ENCODE peak calls at places on chromosomes 12 and 14, in five cellular contexts. K is gastrocnemius medialis, S is lung, D is lower lobe of right lung, F is RWPE2. J is an unnamed sample.

GRCh38 chr12:27523305-27523641 is 733 bp upstream of the PPFIBP1 start:
- DNase-seq in K (no peak), S (no peak), D (no peak), F (no peak), J (no peak)

GRCh38 chr14:53020193-53020932 is 69.5 kb upstream of the FERMT2 start:
- DNase-seq in K (no peak), S (no peak), D (no peak), F (no peak), J (no peak)

GRCh38 chr12:2288001-2288400 is 235.2 kb downstream of the CACNA1C start:
- DNase-seq in K (no peak), S (no peak), D (no peak), F (no peak), J (no peak)

GRCh38 chr12:95073698-95074520 is 491 bp upstream of the NR2C1 start:
- DNase-seq in K (no peak), S (no peak), D (peak; percentile 45), F (no peak), J (no peak)

GRCh38 chr14:69346710-69347109 is 51.4 kb downstream of the ERH start:
- DNase-seq in K (no peak), S (no peak), D (no peak), F (no peak), J (no peak)

GRCh38 chr14:91112172-91112571 is 1.7 kb upstream of the DGLUCY start:
- DNase-seq in K (no peak), S (no peak), D (no peak), F (no peak), J (no peak)

GRCh38 chr14:26138764-26139445 is 458.9 kb downstream of the NOVA1 start:
- DNase-seq in K (no peak), S (no peak), D (no peak), F (no peak), J (no peak)

GRCh38 chr12:124078800-124079199 is 105.8 kb downstream of the ZNF664 start:
- DNase-seq in K (no peak), S (peak; percentile 49), D (no peak), F (no peak), J (no peak)

GRCh38 chr12:46385439-46385838 is 12.9 kb upstream of the SLC38A2 start:
- DNase-seq in K (no peak), S (no peak), D (no peak), F (no peak), J (no peak)

GRCh38 chr12:78641837-78642423 is 222.6 kb upstream of the SYT1 start:
- DNase-seq in K (no peak), S (no peak), D (no peak), F (no peak), J (no peak)

GRCh38 chr12:104761091-104761490 is 197.0 kb downstream of the SLC41A2 start:
- DNase-seq in K (no peak), S (no peak), D (no peak), F (no peak), J (no peak)

GRCh38 chr12:94553130-94553519 is 93.5 kb upstream of the CEP83 start:
- DNase-seq in K (no peak), S (no peak), D (no peak), F (peak; percentile 90), J (peak; percentile 61)

GRCh38 chr12:108647936-108648287 is 14.2 kb upstream of the SELPLG start:
- DNase-seq in K (no peak), S (no peak), D (no peak), F (no peak), J (no peak)

GRCh38 chr12:47276253-47277070 is 196.7 kb upstream of the AMIGO2 start:
- DNase-seq in K (no peak), S (peak; percentile 59), D (no peak), F (peak; percentile 64), J (no peak)

GRCh38 chr14:54108481-54109471 is 152.2 kb upstream of the BMP4 start:
- DNase-seq in K (no peak), S (no peak), D (no peak), F (no peak), J (no peak)

GRCh38 chr12:113850309-113851056 is 115.6 kb downstream of the RBM19 start:
- DNase-seq in K (peak; percentile 67), S (no peak), D (no peak), F (no peak), J (peak; percentile 74)

GRCh38 chr12:120175062-120175461 is 19.5 kb downstream of the GCN1 start:
- DNase-seq in K (no peak), S (no peak), D (no peak), F (no peak), J (no peak)

GRCh38 chr14:59897757-59898383 is 22.1 kb upstream of the LRRC9 start:
- DNase-seq in K (no peak), S (no peak), D (no peak), F (no peak), J (no peak)

GRCh38 chr12:119061208-119061796 is 80.0 kb downstream of the SRRM4 start:
- DNase-seq in K (no peak), S (peak; percentile 45), D (peak; percentile 69), F (peak; percentile 17), J (no peak)

GRCh38 chr14:36818794-36819384 is 157.2 kb downstream of the PAX9 start:
- DNase-seq in K (no peak), S (no peak), D (no peak), F (no peak), J (no peak)

GRCh38 chr12:100075598-100075997 is 67.1 kb downstream of the BLTP3B start:
- DNase-seq in K (no peak), S (no peak), D (no peak), F (no peak), J (no peak)

GRCh38 chr12:81520064-81520945 is 238.8 kb downstream of the PPFIA2 start:
- DNase-seq in K (no peak), S (no peak), D (no peak), F (no peak), J (no peak)

GRCh38 chr12:25793196-25793595 is 165.3 kb upstream of the RASSF8 start:
- DNase-seq in K (no peak), S (no peak), D (no peak), F (no peak), J (no peak)
- H3K4me1 ChIP-seq in K (no peaks in the 10 kb centered on the region), S (no peaks in the 10 kb centered on the region), D (peaks cover 7% of the 10 kb centered on the region), F (peaks cover 7% of the 10 kb centered on the region), J (no peaks in the 10 kb centered on the region)

DNA sequence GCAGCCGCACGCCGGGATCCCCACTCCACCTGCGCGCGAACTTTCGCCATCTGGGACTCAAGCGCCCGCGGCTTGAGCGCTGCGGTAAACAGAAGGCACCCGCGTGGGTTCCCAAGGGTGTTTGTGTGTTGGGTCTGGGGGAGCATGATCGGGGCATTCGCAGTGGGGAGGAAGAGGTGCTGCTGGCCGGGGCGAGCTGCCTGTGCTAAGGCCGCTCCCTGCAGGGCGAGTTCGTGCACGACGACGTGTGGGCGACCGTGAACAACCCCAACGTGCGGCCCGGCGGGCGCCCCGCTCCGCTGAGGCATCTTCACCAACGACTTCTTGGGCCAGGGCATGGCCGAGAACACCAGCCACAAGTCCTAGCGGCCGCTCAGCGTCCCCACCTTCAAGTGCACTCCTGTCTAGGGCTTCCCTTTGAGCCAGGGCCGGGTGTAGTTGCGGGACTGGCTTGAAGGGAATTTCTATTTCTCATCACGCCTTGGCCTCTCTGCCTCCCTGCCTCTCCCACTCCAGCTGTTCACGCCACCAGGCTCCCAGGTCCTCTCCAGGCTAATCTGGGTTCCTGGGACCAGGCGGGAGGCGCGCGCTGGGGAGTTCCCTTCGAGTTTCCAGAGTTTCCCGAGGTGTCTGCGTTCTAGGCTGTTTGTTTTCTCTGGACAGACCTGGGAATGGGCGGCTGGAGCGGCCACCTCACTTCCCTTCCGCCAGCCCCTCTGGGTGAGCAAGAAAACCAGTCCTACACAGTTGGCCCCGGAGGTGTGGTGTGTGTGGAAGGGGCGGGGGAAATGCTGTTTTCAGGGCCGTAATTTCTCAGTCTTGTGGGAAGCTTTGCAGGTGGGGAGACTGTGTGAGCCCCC is 417.8 kb upstream of the TMTC1 start:
- DNase-seq in K (no peak), S (no peak), D (no peak), F (no peak), J (no peak)
- H3K4me3 ChIP-seq in K (peak overlapping the region; percentile 37), S (no peak overlapping the region), D (no peak overlapping the region), F (no peak overlapping the region), J (peak overlapping the region; percentile 16)

GRCh38 chr14:105424861-105425260 is 5.2 kb downstream of the MTA1 start:
- DNase-seq in K (no peak), S (no peak), D (no peak), F (peak; percentile 63), J (no peak)
- H3K4me1 ChIP-seq in K (peaks cover 14% of the 10 kb centered on the region), S (no peaks in the 10 kb centered on the region), D (peaks cover 25% of the 10 kb centered on the region), F (peaks cover under 1% of the 10 kb centered on the region), J (peaks cover 38% of the 10 kb centered on the region)

GRCh38 chr14:56120091-56120632 is 2.0 kb downstream of the PELI2 start:
- DNase-seq in K (no peak), S (no peak), D (no peak), F (no peak), J (no peak)
- H3K4me3 ChIP-seq in K (peak overlapping the region; percentile 75), S (peak overlapping the region; percentile 34), D (peak overlapping the region; percentile 79), F (no peak overlapping the region), J (peak overlapping the region; percentile 93)

GRCh38 chr14:80146941-80147340 is 64.4 kb downstream of the DIO2 start:
- DNase-seq in K (no peak), S (no peak), D (no peak), F (no peak), J (no peak)
- H3K4me1 ChIP-seq in K (no peaks in the 10 kb centered on the region), S (no peaks in the 10 kb centered on the region), D (no peaks in the 10 kb centered on the region), F (no peaks in the 10 kb centered on the region), J (no peaks in the 10 kb centered on the region)

GRCh38 chr14:71116206-71117122 is 209.2 kb downstream of the PCNX1 start:
- DNase-seq in K (no peak), S (no peak), D (no peak), F (no peak), J (no peak)

GRCh38 chr14:71115306-71115705 is 208.0 kb downstream of the PCNX1 start:
- DNase-seq in K (no peak), S (no peak), D (no peak), F (no peak), J (no peak)

GRCh38 chr14:71119075-71119474 is 211.8 kb downstream of the PCNX1 start:
- DNase-seq in K (no peak), S (no peak), D (no peak), F (no peak), J (no peak)

GRCh38 chr14:71119832-71120231 is 212.6 kb downstream of the PCNX1 start:
- DNase-seq in K (no peak), S (no peak), D (no peak), F (no peak), J (no peak)

DNA sequence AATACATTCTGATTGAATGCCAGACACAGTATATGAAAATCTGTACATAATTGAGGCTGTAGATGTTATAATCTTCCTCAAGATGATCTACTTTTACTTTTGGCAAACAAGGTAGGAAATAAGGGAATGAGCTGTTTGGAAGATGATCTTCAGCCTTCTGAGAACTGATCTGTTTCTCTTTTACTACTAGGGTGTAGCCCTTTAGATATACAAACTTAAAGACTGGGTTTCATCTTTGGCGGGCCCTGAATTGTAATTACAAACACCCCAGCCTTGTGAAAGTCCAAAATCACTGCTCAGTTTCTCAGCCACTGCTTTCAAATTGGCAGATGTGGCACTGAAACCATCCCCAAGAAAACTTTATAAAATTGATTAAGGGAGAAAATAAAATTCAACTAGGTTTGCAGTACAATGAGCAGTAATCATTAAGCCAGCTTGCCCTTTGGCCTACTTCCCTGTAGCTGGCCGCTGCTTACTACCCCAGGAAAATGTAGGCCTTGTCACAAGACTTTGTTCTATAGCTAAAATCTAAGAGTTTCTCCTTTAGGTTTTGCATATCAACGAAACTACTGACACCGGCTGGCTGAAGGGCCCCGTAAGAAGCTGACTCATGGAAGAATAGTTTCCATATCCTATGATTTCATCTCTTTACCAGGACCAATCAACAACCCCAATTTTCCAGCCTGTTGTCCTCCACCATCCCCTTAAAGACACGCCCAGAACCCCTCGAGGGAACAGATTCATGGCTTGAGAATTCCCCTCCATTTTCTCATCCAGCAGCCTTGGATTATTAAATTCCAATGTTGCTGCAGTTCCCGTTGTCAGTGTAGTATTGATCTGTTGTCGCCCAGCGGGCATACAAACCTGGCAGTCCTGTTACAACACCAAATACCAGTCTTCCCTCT is 210.8 kb downstream of the PCNX1 start:
- DNase-seq in K (no peak), S (no peak), D (no peak), F (no peak), J (no peak)
- H3K4me3 ChIP-seq in K (no peak overlapping the region), S (no peak overlapping the region), D (no peak overlapping the region), F (no peak overlapping the region), J (no peak overlapping the region)

J was measured in right atrium auricular region.